ENCODE peak calls at places on chromosomes 5 and 9, in ten cellular contexts. One of them, this sample, is unnamed.

GRCh38 chr9:117153021-117153420 is 261.8 kb downstream of the ASTN2 start:
- DNase-seq in fibroblast of lung: peak
- DNase-seq in DND-41: no peak
- DNase-seq in H9: no peak
- DNase-seq in colonic mucosa: no peak
- DNase-seq in BE2C: no peak
- DNase-seq in AG09319: no peak
- DNase-seq in sigmoid colon: no peak
- DNase-seq in HCT116: no peak
- DNase-seq in MCF 10A: peak
- DNase-seq in this sample: no peak

GRCh38 chr5:114316167-114316566 is 45.7 kb upstream of the KCNN2 start:
- DNase-seq in colonic mucosa: no peak
- DNase-seq in fibroblast of lung: no peak
- DNase-seq in MCF 10A: no peak
- DNase-seq in sigmoid colon: no peak
- DNase-seq in AG09319: no peak
- DNase-seq in BE2C: no peak
- DNase-seq in HCT116: no peak
- DNase-seq in DND-41: no peak
- DNase-seq in H9: no peak
- DNase-seq in this sample: no peak

GRCh38 chr5:540215-541147 is 16.2 kb upstream of the SLC9A3 start:
- DNase-seq in colonic mucosa: no peak
- DNase-seq in DND-41: no peak
- DNase-seq in fibroblast of lung: no peak
- DNase-seq in H9: no peak
- DNase-seq in AG09319: no peak
- DNase-seq in sigmoid colon: peak
- DNase-seq in MCF 10A: no peak
- DNase-seq in HCT116: no peak
- DNase-seq in BE2C: peak
- DNase-seq in this sample: no peak

GRCh38 chr9:98887918-98888510 is 55.7 kb upstream of the COL15A1 start:
- DNase-seq in HCT116: no peak
- DNase-seq in DND-41: no peak
- DNase-seq in sigmoid colon: no peak
- DNase-seq in fibroblast of lung: peak
- DNase-seq in AG09319: no peak
- DNase-seq in H9: no peak
- DNase-seq in BE2C: no peak
- DNase-seq in MCF 10A: peak
- DNase-seq in colonic mucosa: no peak
- DNase-seq in this sample: no peak

GRCh38 chr5:126814721-126815404 is 37.9 kb downstream of the LMNB1 start:
- DNase-seq in MCF 10A: peak
- DNase-seq in DND-41: no peak
- DNase-seq in sigmoid colon: no peak
- DNase-seq in H9: no peak
- DNase-seq in colonic mucosa: no peak
- DNase-seq in HCT116: no peak
- DNase-seq in BE2C: no peak
- DNase-seq in AG09319: no peak
- DNase-seq in fibroblast of lung: peak
- DNase-seq in this sample: no peak

GRCh38 chr5:172881691-172882370 is 47.8 kb downstream of the ERGIC1 start:
- DNase-seq in MCF 10A: no peak
- DNase-seq in H9: no peak
- DNase-seq in AG09319: no peak
- DNase-seq in DND-41: no peak
- DNase-seq in HCT116: peak
- DNase-seq in BE2C: no peak
- DNase-seq in colonic mucosa: no peak
- DNase-seq in fibroblast of lung: peak
- DNase-seq in sigmoid colon: no peak
- DNase-seq in this sample: peak

GRCh38 chr5:175750476-175751080 is 92.7 kb downstream of the HRH2 start:
- DNase-seq in sigmoid colon: no peak
- DNase-seq in AG09319: no peak
- DNase-seq in DND-41: no peak
- DNase-seq in colonic mucosa: no peak
- DNase-seq in fibroblast of lung: no peak
- DNase-seq in H9: no peak
- DNase-seq in HCT116: no peak
- DNase-seq in MCF 10A: no peak
- DNase-seq in BE2C: no peak
- DNase-seq in this sample: no peak

GRCh38 chr9:116959775-116960174 is 272.7 kb downstream of the TRIM32 start:
- DNase-seq in AG09319: no peak
- DNase-seq in DND-41: no peak
- DNase-seq in colonic mucosa: no peak
- DNase-seq in fibroblast of lung: peak
- DNase-seq in sigmoid colon: no peak
- DNase-seq in BE2C: peak
- DNase-seq in MCF 10A: no peak
- DNase-seq in H9: peak
- DNase-seq in HCT116: no peak
- DNase-seq in this sample: no peak

GRCh38 chr5:6900828-6901227 is 187.6 kb downstream of the TENT4A start:
- DNase-seq in colonic mucosa: peak
- DNase-seq in BE2C: no peak
- DNase-seq in AG09319: no peak
- DNase-seq in MCF 10A: no peak
- DNase-seq in fibroblast of lung: no peak
- DNase-seq in DND-41: no peak
- DNase-seq in sigmoid colon: no peak
- DNase-seq in H9: no peak
- DNase-seq in HCT116: no peak
- DNase-seq in this sample: no peak

GRCh38 chr5:179285236-179285635 is 60.0 kb downstream of the ADAMTS2 start:
- DNase-seq in fibroblast of lung: no peak
- DNase-seq in BE2C: peak
- DNase-seq in H9: no peak
- DNase-seq in MCF 10A: no peak
- DNase-seq in colonic mucosa: no peak
- DNase-seq in HCT116: no peak
- DNase-seq in AG09319: no peak
- DNase-seq in DND-41: no peak
- DNase-seq in sigmoid colon: peak
- DNase-seq in this sample: no peak

GRCh38 chr5:147558826-147559225 is 49.0 kb upstream of the DPYSL3 start:
- DNase-seq in H9: peak
- DNase-seq in sigmoid colon: peak
- DNase-seq in HCT116: no peak
- DNase-seq in AG09319: peak
- DNase-seq in DND-41: no peak
- DNase-seq in MCF 10A: peak
- DNase-seq in fibroblast of lung: peak
- DNase-seq in BE2C: peak
- DNase-seq in colonic mucosa: peak
- DNase-seq in this sample: no peak

GRCh38 chr5:143132739-143133138 is 270.7 kb downstream of the NR3C1 start:
- DNase-seq in HCT116: no peak
- DNase-seq in BE2C: no peak
- DNase-seq in MCF 10A: no peak
- DNase-seq in DND-41: no peak
- DNase-seq in H9: no peak
- DNase-seq in colonic mucosa: no peak
- DNase-seq in fibroblast of lung: no peak
- DNase-seq in sigmoid colon: no peak
- DNase-seq in AG09319: no peak
- DNase-seq in this sample: no peak
- TF ChIP-seq CTCF in HCT116: no peak
- TF ChIP-seq CTCF in BE2C: no peak
- TF ChIP-seq CTCF in MCF 10A: no peak
- TF ChIP-seq CTCF in DND-41: no peak
- TF ChIP-seq CTCF in H9: no peak
- TF ChIP-seq CTCF in colonic mucosa: no peak
- TF ChIP-seq CTCF in fibroblast of lung: no peak
- TF ChIP-seq CTCF in sigmoid colon: no peak
- TF ChIP-seq CTCF in AG09319: no peak
- TF ChIP-seq CTCF in this sample: no peak

DNA sequence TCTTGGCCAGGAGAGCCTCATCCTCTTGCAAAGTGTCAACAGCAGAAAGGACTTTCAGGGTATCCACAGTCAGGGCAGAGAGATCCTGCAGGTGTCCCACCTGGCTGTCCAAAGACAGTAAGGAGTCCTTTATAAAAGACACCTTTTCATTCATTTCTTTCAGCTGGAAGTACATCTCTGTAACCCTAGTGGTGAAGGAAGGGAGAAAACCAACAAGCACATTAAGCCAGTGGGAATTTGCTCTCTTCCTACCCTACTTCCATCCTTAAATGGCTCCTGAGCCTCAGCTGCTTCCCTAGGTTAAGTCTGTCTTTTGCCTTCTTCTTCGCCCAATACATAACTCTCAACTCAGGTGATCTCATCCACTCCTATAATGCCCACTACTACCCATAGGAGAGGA is 124.8 kb downstream of the TRPM6 start:
- DNase-seq in AG09319: no peak
- DNase-seq in MCF 10A: no peak
- DNase-seq in fibroblast of lung: no peak
- DNase-seq in DND-41: no peak
- DNase-seq in colonic mucosa: no peak
- DNase-seq in HCT116: no peak
- DNase-seq in H9: no peak
- DNase-seq in sigmoid colon: no peak
- DNase-seq in BE2C: no peak
- DNase-seq in this sample: no peak
- TF ChIP-seq CTCF in AG09319: no peak
- TF ChIP-seq CTCF in MCF 10A: no peak
- TF ChIP-seq CTCF in fibroblast of lung: no peak
- TF ChIP-seq CTCF in DND-41: no peak
- TF ChIP-seq CTCF in colonic mucosa: no peak
- TF ChIP-seq CTCF in HCT116: no peak
- TF ChIP-seq CTCF in H9: peak
- TF ChIP-seq CTCF in sigmoid colon: no peak
- TF ChIP-seq CTCF in BE2C: no peak
- TF ChIP-seq CTCF in this sample: no peak

DNA sequence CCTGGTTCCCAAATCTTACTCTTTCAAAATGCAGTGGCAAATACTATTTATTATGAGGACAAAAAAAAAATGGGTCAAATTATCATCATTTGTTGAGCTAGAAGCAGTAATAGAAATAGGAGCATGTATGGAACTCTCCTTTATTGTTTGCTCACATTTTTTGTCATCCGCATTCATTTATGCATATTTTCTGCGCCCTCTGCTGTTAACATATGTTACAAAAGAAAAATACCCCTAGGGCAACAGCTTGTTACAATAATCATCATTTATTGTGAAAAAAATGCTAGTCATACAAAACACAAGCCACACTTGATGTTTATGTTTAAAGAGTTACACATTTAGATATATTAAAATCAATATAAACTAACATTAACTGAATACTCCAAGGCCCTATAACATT is 328.2 kb downstream of the TUSC1 start:
- DNase-seq in MCF 10A: peak
- DNase-seq in DND-41: no peak
- DNase-seq in AG09319: no peak
- DNase-seq in BE2C: no peak
- DNase-seq in HCT116: no peak
- DNase-seq in colonic mucosa: no peak
- DNase-seq in sigmoid colon: no peak
- DNase-seq in fibroblast of lung: no peak
- DNase-seq in H9: no peak
- DNase-seq in this sample: no peak
- TF ChIP-seq CTCF in MCF 10A: no peak
- TF ChIP-seq CTCF in DND-41: no peak
- TF ChIP-seq CTCF in AG09319: no peak
- TF ChIP-seq CTCF in BE2C: peak
- TF ChIP-seq CTCF in HCT116: no peak
- TF ChIP-seq CTCF in colonic mucosa: no peak
- TF ChIP-seq CTCF in sigmoid colon: no peak
- TF ChIP-seq CTCF in fibroblast of lung: no peak
- TF ChIP-seq CTCF in H9: no peak
- TF ChIP-seq CTCF in this sample: no peak

GRCh38 chr5:23332650-23333251 is 174.7 kb upstream of the PRDM9 start:
- DNase-seq in DND-41: no peak
- DNase-seq in sigmoid colon: no peak
- DNase-seq in H9: no peak
- DNase-seq in MCF 10A: peak
- DNase-seq in fibroblast of lung: no peak
- DNase-seq in colonic mucosa: no peak
- DNase-seq in AG09319: no peak
- DNase-seq in HCT116: no peak
- DNase-seq in BE2C: no peak
- DNase-seq in this sample: no peak
- TF ChIP-seq CTCF in DND-41: no peak
- TF ChIP-seq CTCF in sigmoid colon: no peak
- TF ChIP-seq CTCF in H9: peak
- TF ChIP-seq CTCF in MCF 10A: peak
- TF ChIP-seq CTCF in fibroblast of lung: no peak
- TF ChIP-seq CTCF in colonic mucosa: no peak
- TF ChIP-seq CTCF in AG09319: no peak
- TF ChIP-seq CTCF in HCT116: no peak
- TF ChIP-seq CTCF in BE2C: peak
- TF ChIP-seq CTCF in this sample: no peak

GRCh38 chr9:97487107-97487506 is 14.4 kb upstream of the TMOD1 start:
- DNase-seq in colonic mucosa: no peak
- DNase-seq in BE2C: no peak
- DNase-seq in DND-41: no peak
- DNase-seq in MCF 10A: peak
- DNase-seq in sigmoid colon: no peak
- DNase-seq in H9: no peak
- DNase-seq in AG09319: no peak
- DNase-seq in fibroblast of lung: peak
- DNase-seq in HCT116: no peak
- DNase-seq in this sample: no peak
- TF ChIP-seq CTCF in colonic mucosa: no peak
- TF ChIP-seq CTCF in BE2C: peak
- TF ChIP-seq CTCF in DND-41: peak
- TF ChIP-seq CTCF in MCF 10A: peak
- TF ChIP-seq CTCF in sigmoid colon: no peak
- TF ChIP-seq CTCF in H9: peak
- TF ChIP-seq CTCF in AG09319: no peak
- TF ChIP-seq CTCF in fibroblast of lung: no peak
- TF ChIP-seq CTCF in HCT116: no peak
- TF ChIP-seq CTCF in this sample: peak

GRCh38 chr5:20974423-20974822 is 986.4 kb upstream of the CDH18 start:
- DNase-seq in MCF 10A: peak
- DNase-seq in colonic mucosa: no peak
- DNase-seq in fibroblast of lung: peak
- DNase-seq in sigmoid colon: no peak
- DNase-seq in HCT116: no peak
- DNase-seq in BE2C: no peak
- DNase-seq in DND-41: no peak
- DNase-seq in AG09319: no peak
- DNase-seq in H9: no peak
- DNase-seq in this sample: no peak

DNA sequence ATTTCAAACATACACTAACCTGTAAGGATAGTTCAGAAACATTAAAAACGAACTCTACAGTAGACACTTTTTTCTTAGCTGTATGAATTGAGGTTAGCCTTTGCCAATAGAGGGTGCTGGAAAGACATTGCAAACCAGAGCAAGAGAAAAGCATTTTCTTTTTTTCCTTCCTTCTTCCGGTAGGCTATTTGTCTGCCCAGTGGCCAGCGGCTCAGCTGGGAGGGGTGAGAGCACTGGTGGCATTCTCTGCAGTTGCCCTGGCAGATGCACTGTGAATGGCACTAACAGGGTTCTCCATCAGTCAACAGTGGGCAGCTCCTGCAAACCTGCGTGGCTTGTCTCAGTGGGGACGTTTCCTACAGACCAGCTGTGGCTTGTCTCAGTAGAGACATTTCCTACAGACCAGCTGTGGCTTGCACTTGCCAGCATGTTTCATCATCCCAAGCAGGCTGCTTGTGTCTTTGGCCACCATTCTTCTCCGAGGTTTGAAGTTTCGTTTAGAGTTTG is 984.5 kb upstream of the CDH18 start:
- DNase-seq in DND-41: no peak
- DNase-seq in sigmoid colon: peak
- DNase-seq in BE2C: peak
- DNase-seq in HCT116: no peak
- DNase-seq in MCF 10A: peak
- DNase-seq in fibroblast of lung: peak
- DNase-seq in H9: peak
- DNase-seq in colonic mucosa: peak
- DNase-seq in AG09319: no peak
- DNase-seq in this sample: no peak
- TF ChIP-seq CTCF in DND-41: no peak
- TF ChIP-seq CTCF in sigmoid colon: no peak
- TF ChIP-seq CTCF in BE2C: peak
- TF ChIP-seq CTCF in HCT116: no peak
- TF ChIP-seq CTCF in MCF 10A: peak
- TF ChIP-seq CTCF in fibroblast of lung: peak
- TF ChIP-seq CTCF in H9: peak
- TF ChIP-seq CTCF in colonic mucosa: no peak
- TF ChIP-seq CTCF in AG09319: no peak
- TF ChIP-seq CTCF in this sample: no peak

This sample was measured in GM12864.